ENCODE peak calls at places on chromosomes 3 and 15, in ten cellular contexts. One of them, this sample, is unnamed.
A peak's percentile ranks its signal among the peaks of the same experiment; 100 is the strongest.

GRCh38 chr3:41900265-41900664 is 61.6 kb downstream of the ULK4 start:
- DNase-seq in HCT116: no peak
- DNase-seq in GM13977: no peak
- DNase-seq in heart left ventricle: no peak
- DNase-seq in hepatocyte: no peak
- DNase-seq in WERI-Rb-1: no peak
- DNase-seq in Panc1: no peak
- DNase-seq in sigmoid colon: no peak
- DNase-seq in CD4-positive, alpha-beta T cell: no peak
- DNase-seq in glutamatergic neuron: no peak
- DNase-seq in this sample: no peak

GRCh38 chr3:27963519-27963918 is 241.4 kb upstream of the EOMES start:
- DNase-seq in glutamatergic neuron: no peak
- DNase-seq in heart left ventricle: no peak
- DNase-seq in sigmoid colon: no peak
- DNase-seq in WERI-Rb-1: no peak
- DNase-seq in hepatocyte: no peak
- DNase-seq in CD4-positive, alpha-beta T cell: no peak
- DNase-seq in Panc1: no peak
- DNase-seq in HCT116: no peak
- DNase-seq in GM13977: no peak
- DNase-seq in this sample: no peak

GRCh38 chr3:151999936-152000335 is 126.5 kb downstream of the SUCNR1 start:
- DNase-seq in sigmoid colon: no peak
- DNase-seq in glutamatergic neuron: no peak
- DNase-seq in Panc1: no peak
- DNase-seq in heart left ventricle: no peak
- DNase-seq in GM13977: no peak
- DNase-seq in CD4-positive, alpha-beta T cell: no peak
- DNase-seq in WERI-Rb-1: no peak
- DNase-seq in hepatocyte: no peak
- DNase-seq in HCT116: no peak
- DNase-seq in this sample: no peak

GRCh38 chr15:53658827-53659226 is 100.6 kb downstream of the WDR72 start:
- DNase-seq in HCT116: no peak
- DNase-seq in Panc1: no peak
- DNase-seq in glutamatergic neuron: no peak
- DNase-seq in sigmoid colon: no peak
- DNase-seq in CD4-positive, alpha-beta T cell: no peak
- DNase-seq in GM13977: no peak
- DNase-seq in heart left ventricle: no peak
- DNase-seq in WERI-Rb-1: no peak
- DNase-seq in hepatocyte: no peak
- DNase-seq in this sample: no peak

GRCh38 chr3:159929181-159929893 is 59.3 kb upstream of the IL12A start:
- DNase-seq in heart left ventricle: peak; percentile 32
- DNase-seq in CD4-positive, alpha-beta T cell: no peak
- DNase-seq in HCT116: no peak
- DNase-seq in Panc1: no peak
- DNase-seq in sigmoid colon: no peak
- DNase-seq in GM13977: peak; percentile 22
- DNase-seq in glutamatergic neuron: no peak
- DNase-seq in WERI-Rb-1: no peak
- DNase-seq in hepatocyte: peak; percentile 39
- DNase-seq in this sample: peak; percentile 49

GRCh38 chr3:173653781-173654180 is 256.2 kb downstream of the NLGN1 start:
- DNase-seq in sigmoid colon: no peak
- DNase-seq in GM13977: no peak
- DNase-seq in heart left ventricle: no peak
- DNase-seq in Panc1: no peak
- DNase-seq in HCT116: no peak
- DNase-seq in glutamatergic neuron: no peak
- DNase-seq in CD4-positive, alpha-beta T cell: no peak
- DNase-seq in hepatocyte: no peak
- DNase-seq in WERI-Rb-1: no peak
- DNase-seq in this sample: no peak

GRCh38 chr3:143068059-143068458 is 51.5 kb upstream of the CHST2 start:
- DNase-seq in WERI-Rb-1: no peak
- DNase-seq in glutamatergic neuron: no peak
- DNase-seq in Panc1: no peak
- DNase-seq in heart left ventricle: no peak
- DNase-seq in HCT116: no peak
- DNase-seq in sigmoid colon: no peak
- DNase-seq in CD4-positive, alpha-beta T cell: no peak
- DNase-seq in GM13977: no peak
- DNase-seq in hepatocyte: no peak
- DNase-seq in this sample: no peak

GRCh38 chr3:152428577-152428976 is 159.8 kb downstream of the MBNL1 start:
- DNase-seq in sigmoid colon: no peak
- DNase-seq in glutamatergic neuron: no peak
- DNase-seq in Panc1: no peak
- DNase-seq in GM13977: no peak
- DNase-seq in heart left ventricle: no peak
- DNase-seq in CD4-positive, alpha-beta T cell: no peak
- DNase-seq in HCT116: no peak
- DNase-seq in hepatocyte: no peak
- DNase-seq in WERI-Rb-1: no peak
- DNase-seq in this sample: no peak

GRCh38 chr3:38549082-38549481 is 52.9 kb downstream of the EXOG start:
- DNase-seq in glutamatergic neuron: no peak
- DNase-seq in heart left ventricle: no peak
- DNase-seq in hepatocyte: no peak
- DNase-seq in HCT116: no peak
- DNase-seq in GM13977: no peak
- DNase-seq in CD4-positive, alpha-beta T cell: no peak
- DNase-seq in WERI-Rb-1: no peak
- DNase-seq in Panc1: no peak
- DNase-seq in sigmoid colon: no peak
- DNase-seq in this sample: no peak

GRCh38 chr3:44939581-44940036 is 36.4 kb downstream of the ZDHHC3 start:
- DNase-seq in heart left ventricle: no peak
- DNase-seq in sigmoid colon: no peak
- DNase-seq in WERI-Rb-1: no peak
- DNase-seq in GM13977: no peak
- DNase-seq in glutamatergic neuron: no peak
- DNase-seq in CD4-positive, alpha-beta T cell: no peak
- DNase-seq in HCT116: no peak
- DNase-seq in Panc1: no peak
- DNase-seq in hepatocyte: no peak
- DNase-seq in this sample: no peak

GRCh38 chr3:71725279-71725991 is at the start of gene EIF4E3:
- DNase-seq in glutamatergic neuron: peak; percentile 67
- DNase-seq in sigmoid colon: peak; percentile 70
- DNase-seq in Panc1: no peak
- DNase-seq in CD4-positive, alpha-beta T cell: no peak
- DNase-seq in GM13977: peak; percentile 88
- DNase-seq in HCT116: no peak
- DNase-seq in hepatocyte: peak; percentile 75
- DNase-seq in heart left ventricle: peak; percentile 40
- DNase-seq in WERI-Rb-1: peak; percentile 48
- DNase-seq in this sample: peak; percentile 26

DNA sequence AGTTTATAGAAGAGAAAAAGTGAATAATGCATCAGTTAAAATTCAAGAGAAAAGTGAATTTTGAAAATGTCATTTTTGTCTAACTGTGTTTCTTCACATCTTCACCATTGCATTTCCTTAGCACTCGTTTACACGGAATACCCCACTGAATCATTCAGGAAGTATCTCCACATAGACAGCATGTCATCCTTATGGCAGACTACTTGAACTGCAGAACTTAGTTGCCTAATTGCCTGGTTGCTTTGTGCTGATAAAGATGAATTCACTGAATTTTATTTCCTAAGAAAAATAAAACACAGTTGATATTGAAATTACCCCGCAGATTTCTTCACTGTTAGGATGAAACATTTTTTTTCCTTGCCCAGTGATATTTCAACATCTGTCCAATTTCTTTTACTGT is 627.1 kb downstream of the ROBO1 start:
- DNase-seq in GM13977: no peak
- DNase-seq in HCT116: no peak
- DNase-seq in heart left ventricle: no peak
- DNase-seq in CD4-positive, alpha-beta T cell: no peak
- DNase-seq in glutamatergic neuron: no peak
- DNase-seq in sigmoid colon: no peak
- DNase-seq in hepatocyte: no peak
- DNase-seq in Panc1: no peak
- DNase-seq in WERI-Rb-1: no peak
- DNase-seq in this sample: no peak
- TF ChIP-seq CTCF in GM13977: no peak
- TF ChIP-seq CTCF in HCT116: no peak
- TF ChIP-seq CTCF in heart left ventricle: no peak
- TF ChIP-seq CTCF in CD4-positive, alpha-beta T cell: no peak
- TF ChIP-seq CTCF in glutamatergic neuron: no peak
- TF ChIP-seq CTCF in sigmoid colon: no peak
- TF ChIP-seq CTCF in hepatocyte: no peak
- TF ChIP-seq CTCF in Panc1: no peak
- TF ChIP-seq CTCF in WERI-Rb-1: no peak
- TF ChIP-seq CTCF in this sample: no peak

GRCh38 chr3:197525706-197526105 is 30.1 kb downstream of the BDH1 start:
- DNase-seq in hepatocyte: no peak
- DNase-seq in GM13977: no peak
- DNase-seq in CD4-positive, alpha-beta T cell: no peak
- DNase-seq in HCT116: no peak
- DNase-seq in glutamatergic neuron: no peak
- DNase-seq in Panc1: no peak
- DNase-seq in sigmoid colon: no peak
- DNase-seq in WERI-Rb-1: no peak
- DNase-seq in heart left ventricle: no peak
- DNase-seq in this sample: peak; percentile 37
- TF ChIP-seq CTCF in hepatocyte: peak; percentile 15
- TF ChIP-seq CTCF in GM13977: no peak
- TF ChIP-seq CTCF in CD4-positive, alpha-beta T cell: no peak
- TF ChIP-seq CTCF in HCT116: peak; percentile 4
- TF ChIP-seq CTCF in glutamatergic neuron: no peak
- TF ChIP-seq CTCF in Panc1: peak; percentile 28
- TF ChIP-seq CTCF in sigmoid colon: no peak
- TF ChIP-seq CTCF in WERI-Rb-1: peak; percentile 19
- TF ChIP-seq CTCF in heart left ventricle: no peak
- TF ChIP-seq CTCF in this sample: no peak

GRCh38 chr15:31540633-31541032 is 214.0 kb downstream of the KLF13 start:
- DNase-seq in WERI-Rb-1: no peak
- DNase-seq in HCT116: no peak
- DNase-seq in glutamatergic neuron: no peak
- DNase-seq in GM13977: no peak
- DNase-seq in hepatocyte: no peak
- DNase-seq in Panc1: no peak
- DNase-seq in heart left ventricle: no peak
- DNase-seq in CD4-positive, alpha-beta T cell: no peak
- DNase-seq in sigmoid colon: no peak
- DNase-seq in this sample: no peak

GRCh38 chr15:31550211-31550848 is 223.7 kb downstream of the KLF13 start:
- DNase-seq in HCT116: no peak
- DNase-seq in GM13977: no peak
- DNase-seq in Panc1: no peak
- DNase-seq in CD4-positive, alpha-beta T cell: no peak
- DNase-seq in WERI-Rb-1: no peak
- DNase-seq in glutamatergic neuron: no peak
- DNase-seq in sigmoid colon: no peak
- DNase-seq in hepatocyte: no peak
- DNase-seq in heart left ventricle: no peak
- DNase-seq in this sample: no peak

GRCh38 chr15:31545257-31545656 is 218.6 kb downstream of the KLF13 start:
- DNase-seq in heart left ventricle: no peak
- DNase-seq in WERI-Rb-1: no peak
- DNase-seq in Panc1: no peak
- DNase-seq in sigmoid colon: no peak
- DNase-seq in HCT116: no peak
- DNase-seq in hepatocyte: no peak
- DNase-seq in glutamatergic neuron: no peak
- DNase-seq in GM13977: no peak
- DNase-seq in CD4-positive, alpha-beta T cell: no peak
- DNase-seq in this sample: no peak

GRCh38 chr15:31544361-31544760 is 217.7 kb downstream of the KLF13 start:
- DNase-seq in Panc1: no peak
- DNase-seq in hepatocyte: no peak
- DNase-seq in CD4-positive, alpha-beta T cell: no peak
- DNase-seq in WERI-Rb-1: no peak
- DNase-seq in GM13977: no peak
- DNase-seq in HCT116: no peak
- DNase-seq in heart left ventricle: no peak
- DNase-seq in glutamatergic neuron: no peak
- DNase-seq in sigmoid colon: no peak
- DNase-seq in this sample: no peak
- TF ChIP-seq CTCF in Panc1: no peak
- TF ChIP-seq CTCF in hepatocyte: no peak
- TF ChIP-seq CTCF in CD4-positive, alpha-beta T cell: no peak
- TF ChIP-seq CTCF in WERI-Rb-1: no peak
- TF ChIP-seq CTCF in GM13977: no peak
- TF ChIP-seq CTCF in HCT116: no peak
- TF ChIP-seq CTCF in heart left ventricle: no peak
- TF ChIP-seq CTCF in glutamatergic neuron: no peak
- TF ChIP-seq CTCF in sigmoid colon: no peak
- TF ChIP-seq CTCF in this sample: no peak

GRCh38 chr3:47868306-47868705 is 65.4 kb downstream of the DHX30 start:
- DNase-seq in Panc1: no peak
- DNase-seq in hepatocyte: no peak
- DNase-seq in CD4-positive, alpha-beta T cell: no peak
- DNase-seq in GM13977: no peak
- DNase-seq in glutamatergic neuron: no peak
- DNase-seq in WERI-Rb-1: no peak
- DNase-seq in HCT116: no peak
- DNase-seq in heart left ventricle: no peak
- DNase-seq in sigmoid colon: no peak
- DNase-seq in this sample: no peak

GRCh38 chr3:47870156-47870555 is 67.2 kb downstream of the DHX30 start:
- DNase-seq in Panc1: no peak
- DNase-seq in CD4-positive, alpha-beta T cell: no peak
- DNase-seq in GM13977: no peak
- DNase-seq in glutamatergic neuron: no peak
- DNase-seq in hepatocyte: no peak
- DNase-seq in HCT116: no peak
- DNase-seq in sigmoid colon: no peak
- DNase-seq in heart left ventricle: no peak
- DNase-seq in WERI-Rb-1: no peak
- DNase-seq in this sample: no peak

GRCh38 chr3:47863391-47864128 is 60.6 kb downstream of the DHX30 start:
- DNase-seq in glutamatergic neuron: no peak
- DNase-seq in HCT116: no peak
- DNase-seq in hepatocyte: no peak
- DNase-seq in heart left ventricle: no peak
- DNase-seq in sigmoid colon: no peak
- DNase-seq in GM13977: no peak
- DNase-seq in CD4-positive, alpha-beta T cell: no peak
- DNase-seq in WERI-Rb-1: no peak
- DNase-seq in Panc1: no peak
- DNase-seq in this sample: no peak

GRCh38 chr3:47867451-47868017 is 64.6 kb downstream of the DHX30 start:
- DNase-seq in glutamatergic neuron: no peak
- DNase-seq in sigmoid colon: no peak
- DNase-seq in GM13977: no peak
- DNase-seq in HCT116: no peak
- DNase-seq in heart left ventricle: no peak
- DNase-seq in CD4-positive, alpha-beta T cell: no peak
- DNase-seq in Panc1: no peak
- DNase-seq in hepatocyte: no peak
- DNase-seq in WERI-Rb-1: no peak
- DNase-seq in this sample: no peak

DNA sequence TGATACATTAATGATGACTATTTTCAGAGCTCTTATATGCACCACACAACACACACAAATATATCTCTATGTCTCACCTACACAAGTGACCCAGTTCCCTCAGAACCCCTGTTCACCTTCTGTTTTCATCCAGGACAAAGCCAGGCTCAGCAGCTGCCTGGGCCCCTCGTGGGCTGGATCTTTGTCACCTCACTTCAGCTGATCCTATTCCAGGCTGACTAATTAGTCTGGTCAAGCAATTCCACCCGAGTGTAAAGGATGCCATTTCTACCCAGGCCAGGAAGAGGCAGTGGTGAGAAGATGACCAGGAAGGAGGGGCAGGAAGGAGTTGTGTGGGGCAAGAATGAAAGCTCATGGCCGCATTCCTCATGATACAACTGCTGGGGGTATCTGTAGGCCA is 62.3 kb downstream of the DHX30 start:
- DNase-seq in sigmoid colon: no peak
- DNase-seq in CD4-positive, alpha-beta T cell: no peak
- DNase-seq in hepatocyte: no peak
- DNase-seq in heart left ventricle: no peak
- DNase-seq in HCT116: no peak
- DNase-seq in GM13977: no peak
- DNase-seq in glutamatergic neuron: no peak
- DNase-seq in Panc1: no peak
- DNase-seq in WERI-Rb-1: peak; percentile 50
- DNase-seq in this sample: no peak
- TF ChIP-seq CTCF in sigmoid colon: no peak
- TF ChIP-seq CTCF in CD4-positive, alpha-beta T cell: no peak
- TF ChIP-seq CTCF in hepatocyte: no peak
- TF ChIP-seq CTCF in heart left ventricle: no peak
- TF ChIP-seq CTCF in HCT116: no peak
- TF ChIP-seq CTCF in GM13977: no peak
- TF ChIP-seq CTCF in glutamatergic neuron: no peak
- TF ChIP-seq CTCF in Panc1: no peak
- TF ChIP-seq CTCF in WERI-Rb-1: peak; percentile 33
- TF ChIP-seq CTCF in this sample: no peak

This sample was measured in Calu3.